ENCODE peak calls at places on chromosome 9, in six cellular contexts. W is choroid plexus epithelial cell, Z is HFF-Myc, P is psoas muscle, J is Calu3, O is AG09309. A is an unnamed sample.

GRCh38 chr9:115615821-115616665 is 498.1 kb upstream of the TNC start:
- DNase-seq in W (peak; percentile 86), Z (peak; percentile 66), P (no peak), J (peak; percentile 1), O (peak; percentile 76), A (no peak)

GRCh38 chr9:138068601-138069035 is 191.0 kb downstream of the CACNA1B start:
- DNase-seq in W (no peak), Z (no peak), P (no peak), J (no peak), O (no peak), A (no peak)

GRCh38 chr9:77236693-77237092 is 59.4 kb downstream of the VPS13A start:
- DNase-seq in W (no peak), Z (no peak), P (no peak), J (no peak), O (no peak), A (no peak)

GRCh38 chr9:9790216-9790872 is 822.5 kb downstream of the PTPRD start:
- DNase-seq in W (peak; percentile 16), Z (no peak), P (no peak), J (peak; percentile 56), O (no peak), A (no peak)

GRCh38 chr9:135526089-135526729 is 5.0 kb downstream of the LCN1 start:
- DNase-seq in W (no peak), Z (no peak), P (no peak), J (no peak), O (no peak), A (no peak)

GRCh38 chr9:20144255-20144654 is 355.4 kb upstream of the SLC24A2 start:
- DNase-seq in W (peak; percentile 37), Z (no peak), P (no peak), J (no peak), O (no peak), A (no peak)

GRCh38 chr9:74817281-74818181 is 70.2 kb downstream of the TRPM6 start:
- DNase-seq in W (no peak), Z (no peak), P (no peak), J (no peak), O (no peak), A (no peak)

GRCh38 chr9:4167040-4167671 is 132.7 kb downstream of the GLIS3 start:
- DNase-seq in W (peak; percentile 80), Z (no peak), P (no peak), J (no peak), O (peak; percentile 21), A (no peak)

GRCh38 chr9:72703574-72703973 is 182.2 kb downstream of the TMC1 start:
- DNase-seq in W (peak; percentile 2), Z (no peak), P (no peak), J (no peak), O (peak; percentile 17), A (no peak)

GRCh38 chr9:7328453-7328852 is 471.1 kb downstream of the DMAC1 start:
- DNase-seq in W (no peak), Z (no peak), P (no peak), J (no peak), O (no peak), A (no peak)

GRCh38 chr9:21709464-21710058 is 92.9 kb upstream of the MTAP start:
- DNase-seq in W (peak; percentile 73), Z (peak; percentile 54), P (no peak), J (peak; percentile 70), O (no peak), A (no peak)

GRCh38 chr9:110123364-110124095 is 84.4 kb downstream of the C9orf152 start:
- DNase-seq in W (peak; percentile 51), Z (no peak), P (no peak), J (no peak), O (no peak), A (no peak)

GRCh38 chr9:131394464-131395026 is 659 bp downstream of the PRRC2B start:
- DNase-seq in W (peak; percentile 48), Z (no peak), P (peak; percentile 80), J (no peak), O (no peak), A (no peak)

GRCh38 chr9:130845901-130846381 is 10.9 kb downstream of the ABL1 start:
- DNase-seq in W (peak; percentile 90), Z (no peak), P (no peak), J (no peak), O (no peak), A (no peak)

GRCh38 chr9:91180240-91180929 is 181.3 kb downstream of the AUH start:
- DNase-seq in W (no peak), Z (no peak), P (no peak), J (no peak), O (no peak), A (no peak)

GRCh38 chr9:2319421-2319820 is 302.2 kb upstream of the VLDLR start:
- DNase-seq in W (no peak), Z (no peak), P (no peak), J (no peak), O (no peak), A (no peak)

GRCh38 chr9:16986441-16987387 is 116.2 kb upstream of the BNC2 start:
- DNase-seq in W (peak; percentile 72), Z (peak; percentile 35), P (no peak), J (no peak), O (peak; percentile 70), A (no peak)

GRCh38 chr9:8683496-8683895 is 883.9 kb upstream of the DMAC1 start:
- DNase-seq in W (no peak), Z (no peak), P (no peak), J (no peak), O (no peak), A (no peak)

GRCh38 chr9:114396558-114397218 is 8.9 kb upstream of the AKNA start:
- DNase-seq in W (peak; percentile 85), Z (no peak), P (no peak), J (no peak), O (peak; percentile 87), A (no peak)

GRCh38 chr9:38362912-38363588 is 29.5 kb upstream of the ALDH1B1 start:
- DNase-seq in W (peak; percentile 90), Z (peak; percentile 60), P (no peak), J (peak; percentile 10), O (peak; percentile 49), A (no peak)

GRCh38 chr9:137411670-137412380 is 11.1 kb downstream of the EXD3 start:
- DNase-seq in W (peak; percentile 96), Z (peak; percentile 71), P (peak; percentile 84), J (peak; percentile 86), O (peak; percentile 54), A (no peak)

GRCh38 chr9:134864821-134865190 is 15.8 kb upstream of the FCN2 start:
- DNase-seq in W (no peak), Z (no peak), P (no peak), J (no peak), O (no peak), A (no peak)

GRCh38 chr9:137365552-137366444 is 57.2 kb downstream of the EXD3 start:
- DNase-seq in W (no peak), Z (no peak), P (no peak), J (no peak), O (no peak), A (no peak)

GRCh38 chr9:133701981-133702797 is 36.0 kb downstream of the SARDH start:
- DNase-seq in W (peak; percentile 66), Z (no peak), P (peak; percentile 57), J (no peak), O (no peak), A (peak; percentile 85)

GRCh38 chr9:83281306-83282255 is 218.6 kb upstream of the RASEF start:
- DNase-seq in W (no peak), Z (peak; percentile 39), P (no peak), J (peak; percentile 30), O (peak; percentile 46), A (no peak)

GRCh38 chr9:70020217-70020616 is 23.4 kb upstream of the MAMDC2 start:
- DNase-seq in W (no peak), Z (no peak), P (no peak), J (no peak), O (no peak), A (no peak)

GRCh38 chr9:127390563-127390962 is 6.4 kb upstream of the SLC2A8 start:
- DNase-seq in W (no peak), Z (no peak), P (no peak), J (peak; percentile 16), O (no peak), A (no peak)

GRCh38 chr9:129740174-129740573 is 12.7 kb downstream of the PTGES start:
- DNase-seq in W (no peak), Z (no peak), P (no peak), J (no peak), O (no peak), A (no peak)

DNA sequence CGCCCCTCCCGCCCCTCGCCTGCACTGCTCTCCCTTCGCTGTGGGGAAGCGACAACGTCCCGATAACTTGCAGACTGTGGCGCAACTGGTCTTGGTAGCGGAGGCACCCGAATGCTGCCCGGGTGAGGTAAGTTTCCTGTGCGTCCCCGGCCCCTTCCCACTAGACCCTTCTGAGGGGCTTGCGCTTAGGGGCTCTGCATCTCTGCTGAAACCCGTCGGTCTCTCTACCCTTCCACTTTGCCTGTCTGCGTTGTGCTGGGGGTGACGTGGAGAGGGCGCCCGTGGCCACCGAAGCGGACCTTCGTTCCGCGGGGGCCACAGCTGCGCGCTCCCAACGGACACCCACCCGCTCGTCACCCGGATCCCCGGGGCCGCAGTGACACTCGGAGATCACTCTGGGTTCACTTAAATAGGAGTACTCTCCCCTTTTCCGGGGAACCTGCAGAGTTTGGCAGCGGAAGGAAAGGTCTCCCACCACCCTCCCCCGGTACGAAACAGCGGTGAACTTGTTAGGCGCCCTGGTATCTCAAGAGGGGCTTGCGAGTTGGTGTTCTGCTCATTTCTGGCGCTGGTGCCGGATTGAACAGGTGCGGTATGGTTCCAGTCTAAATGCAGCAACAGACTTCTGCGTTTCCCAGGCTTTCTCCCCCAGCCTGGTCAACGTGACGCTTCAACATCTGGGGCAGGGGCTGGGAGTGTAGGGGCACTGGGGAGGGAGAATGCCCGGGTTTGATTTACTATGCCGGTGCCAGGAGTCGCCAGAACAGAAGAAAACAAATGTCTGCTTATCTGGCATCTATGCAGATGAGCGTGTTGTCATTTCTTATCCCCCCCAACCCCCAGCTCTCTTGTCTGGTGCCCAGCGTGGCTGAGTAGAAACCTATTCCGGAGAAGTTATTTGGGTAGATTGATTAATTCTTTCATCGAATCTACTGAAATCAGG is 867 bp downstream of the PIP5K1B start:
- DNase-seq in W (peak; percentile 10), Z (no peak), P (peak; percentile 64), J (peak; percentile 15), O (no peak), A (no peak)
- TF ChIP-seq CTCF in W (no peak), Z (no peak), P (no peak), J (no peak), O (no peak), A (no peak)

DNA sequence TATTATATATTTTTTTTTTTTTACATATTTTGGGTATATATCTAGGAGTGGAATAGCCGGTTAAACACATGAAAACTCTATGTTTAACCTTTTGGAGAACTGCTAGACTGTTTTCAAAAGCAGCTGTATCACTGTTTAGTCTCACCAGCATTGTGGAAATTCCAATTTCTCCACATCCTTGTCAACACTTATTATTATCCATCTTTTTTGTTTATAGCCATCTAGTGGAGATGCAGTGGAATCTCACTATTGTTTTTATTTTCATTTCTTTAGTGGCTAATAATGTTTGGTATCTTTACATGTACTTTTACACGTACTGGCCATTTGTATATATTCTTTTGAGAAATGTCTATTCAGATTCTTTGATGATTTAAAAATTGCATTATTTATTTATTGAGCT is 22.7 kb upstream of the CCDC180 start:
- DNase-seq in W (no peak), Z (no peak), P (no peak), J (no peak), O (no peak), A (no peak)
- TF ChIP-seq CTCF in W (no peak), Z (no peak), P (no peak), J (no peak), O (no peak), A (peak; percentile 46)

GRCh38 chr9:95003694-95004451 is 277.4 kb downstream of the AOPEP start:
- DNase-seq in W (peak; percentile 69), Z (no peak), P (peak; percentile 59), J (peak; percentile 58), O (no peak), A (no peak)
- TF ChIP-seq CTCF in W (peak; percentile 37), Z (no peak), P (no peak), J (no peak), O (no peak), A (peak; percentile 48)

GRCh38 chr9:107158321-107158720 is 124.8 kb upstream of the RAD23B start:
- DNase-seq in W (peak; percentile 68), Z (no peak), P (no peak), J (peak; percentile 3), O (no peak), A (no peak)
- TF ChIP-seq CTCF in W (peak; percentile 76), Z (peak; percentile 44), P (peak; percentile 33), J (no peak), O (peak; percentile 43), A (peak; percentile 82)

A was measured in chondrocyte.